ENCODE peak calls at places on chromosomes 1 and 21, in ten cellular contexts. One of them, this sample, is unnamed.

GRCh38 chr1:245086389-245086969 is 68.3 kb upstream of the KIF26B start:
- DNase-seq in uterus: no peak
- DNase-seq in GM23248: peak
- DNase-seq in EL: peak
- DNase-seq in germinal center: no peak
- DNase-seq in activated CD4-positive, alpha-beta T cell treated with anti-CD3 and anti-CD28 coated beads, Interleukin-2, amount 10 ng/mL, durations not matched to agents 24 days and 14 days: no peak
- DNase-seq in neural progenitor cell: no peak
- DNase-seq in AG08395: peak
- DNase-seq in fibroblast of pulmonary artery: peak
- DNase-seq in occipital lobe: no peak
- DNase-seq in this sample: no peak

GRCh38 chr21:42411197-42411869 is 7.6 kb downstream of the UBASH3A start:
- DNase-seq in uterus: no peak
- DNase-seq in GM23248: no peak
- DNase-seq in EL: no peak
- DNase-seq in germinal center: no peak
- DNase-seq in activated CD4-positive, alpha-beta T cell treated with anti-CD3 and anti-CD28 coated beads, Interleukin-2, amount 10 ng/mL, durations not matched to agents 24 days and 14 days: no peak
- DNase-seq in neural progenitor cell: peak
- DNase-seq in AG08395: no peak
- DNase-seq in fibroblast of pulmonary artery: no peak
- DNase-seq in occipital lobe: no peak
- DNase-seq in this sample: peak

GRCh38 chr1:178345238-178345637 is 151.5 kb downstream of the CLEC20A start:
- DNase-seq in uterus: no peak
- DNase-seq in GM23248: no peak
- DNase-seq in EL: no peak
- DNase-seq in germinal center: no peak
- DNase-seq in activated CD4-positive, alpha-beta T cell treated with anti-CD3 and anti-CD28 coated beads, Interleukin-2, amount 10 ng/mL, durations not matched to agents 24 days and 14 days: no peak
- DNase-seq in neural progenitor cell: no peak
- DNase-seq in AG08395: no peak
- DNase-seq in fibroblast of pulmonary artery: no peak
- DNase-seq in occipital lobe: no peak
- DNase-seq in this sample: no peak

GRCh38 chr1:117544509-117545109 is 61.2 kb upstream of the TENT5C start:
- DNase-seq in uterus: no peak
- DNase-seq in GM23248: no peak
- DNase-seq in EL: no peak
- DNase-seq in germinal center: no peak
- DNase-seq in activated CD4-positive, alpha-beta T cell treated with anti-CD3 and anti-CD28 coated beads, Interleukin-2, amount 10 ng/mL, durations not matched to agents 24 days and 14 days: peak
- DNase-seq in neural progenitor cell: peak
- DNase-seq in AG08395: no peak
- DNase-seq in fibroblast of pulmonary artery: no peak
- DNase-seq in occipital lobe: no peak
- DNase-seq in this sample: no peak

GRCh38 chr1:91026777-91027176 is 4.9 kb upstream of the ZNF644 start:
- DNase-seq in uterus: no peak
- DNase-seq in GM23248: peak
- DNase-seq in EL: no peak
- DNase-seq in germinal center: peak
- DNase-seq in activated CD4-positive, alpha-beta T cell treated with anti-CD3 and anti-CD28 coated beads, Interleukin-2, amount 10 ng/mL, durations not matched to agents 24 days and 14 days: no peak
- DNase-seq in neural progenitor cell: no peak
- DNase-seq in AG08395: no peak
- DNase-seq in fibroblast of pulmonary artery: peak
- DNase-seq in occipital lobe: no peak
- DNase-seq in this sample: no peak

GRCh38 chr1:81802601-81803422 is 2.1 kb downstream of the ADGRL2 start:
- DNase-seq in uterus: peak
- DNase-seq in GM23248: peak
- DNase-seq in EL: peak
- DNase-seq in germinal center: no peak
- DNase-seq in activated CD4-positive, alpha-beta T cell treated with anti-CD3 and anti-CD28 coated beads, Interleukin-2, amount 10 ng/mL, durations not matched to agents 24 days and 14 days: peak
- DNase-seq in neural progenitor cell: peak
- DNase-seq in AG08395: peak
- DNase-seq in fibroblast of pulmonary artery: peak
- DNase-seq in occipital lobe: peak
- DNase-seq in this sample: peak

GRCh38 chr1:81484284-81484683 is 316.4 kb upstream of the ADGRL2 start:
- DNase-seq in uterus: no peak
- DNase-seq in GM23248: no peak
- DNase-seq in EL: no peak
- DNase-seq in germinal center: no peak
- DNase-seq in activated CD4-positive, alpha-beta T cell treated with anti-CD3 and anti-CD28 coated beads, Interleukin-2, amount 10 ng/mL, durations not matched to agents 24 days and 14 days: no peak
- DNase-seq in neural progenitor cell: no peak
- DNase-seq in AG08395: no peak
- DNase-seq in fibroblast of pulmonary artery: no peak
- DNase-seq in occipital lobe: no peak
- DNase-seq in this sample: no peak

GRCh38 chr21:44551290-44552015 is at the start of gene KRTAP10-2:
- DNase-seq in uterus: no peak
- DNase-seq in GM23248: no peak
- DNase-seq in EL: no peak
- DNase-seq in germinal center: no peak
- DNase-seq in activated CD4-positive, alpha-beta T cell treated with anti-CD3 and anti-CD28 coated beads, Interleukin-2, amount 10 ng/mL, durations not matched to agents 24 days and 14 days: no peak
- DNase-seq in neural progenitor cell: no peak
- DNase-seq in AG08395: no peak
- DNase-seq in fibroblast of pulmonary artery: no peak
- DNase-seq in occipital lobe: no peak
- DNase-seq in this sample: no peak

GRCh38 chr1:198771562-198772153 is 132.8 kb downstream of the PTPRC start:
- DNase-seq in uterus: no peak
- DNase-seq in GM23248: peak
- DNase-seq in EL: peak
- DNase-seq in germinal center: peak
- DNase-seq in activated CD4-positive, alpha-beta T cell treated with anti-CD3 and anti-CD28 coated beads, Interleukin-2, amount 10 ng/mL, durations not matched to agents 24 days and 14 days: peak
- DNase-seq in neural progenitor cell: peak
- DNase-seq in AG08395: no peak
- DNase-seq in fibroblast of pulmonary artery: peak
- DNase-seq in occipital lobe: no peak
- DNase-seq in this sample: peak

GRCh38 chr1:192476802-192477298 is 98.7 kb upstream of the RGS1 start:
- DNase-seq in uterus: no peak
- DNase-seq in GM23248: peak
- DNase-seq in EL: peak
- DNase-seq in germinal center: no peak
- DNase-seq in activated CD4-positive, alpha-beta T cell treated with anti-CD3 and anti-CD28 coated beads, Interleukin-2, amount 10 ng/mL, durations not matched to agents 24 days and 14 days: no peak
- DNase-seq in neural progenitor cell: no peak
- DNase-seq in AG08395: no peak
- DNase-seq in fibroblast of pulmonary artery: peak
- DNase-seq in occipital lobe: peak
- DNase-seq in this sample: no peak

GRCh38 chr1:220810963-220811362 is 24.2 kb downstream of the MTARC1 start:
- DNase-seq in uterus: no peak
- DNase-seq in GM23248: no peak
- DNase-seq in EL: no peak
- DNase-seq in germinal center: no peak
- DNase-seq in activated CD4-positive, alpha-beta T cell treated with anti-CD3 and anti-CD28 coated beads, Interleukin-2, amount 10 ng/mL, durations not matched to agents 24 days and 14 days: no peak
- DNase-seq in neural progenitor cell: no peak
- DNase-seq in AG08395: no peak
- DNase-seq in fibroblast of pulmonary artery: no peak
- DNase-seq in occipital lobe: no peak
- DNase-seq in this sample: peak

GRCh38 chr1:37922767-37923550 is 23.9 kb downstream of the INPP5B start:
- DNase-seq in uterus: no peak
- DNase-seq in GM23248: no peak
- DNase-seq in EL: no peak
- DNase-seq in germinal center: peak
- DNase-seq in activated CD4-positive, alpha-beta T cell treated with anti-CD3 and anti-CD28 coated beads, Interleukin-2, amount 10 ng/mL, durations not matched to agents 24 days and 14 days: peak
- DNase-seq in neural progenitor cell: no peak
- DNase-seq in AG08395: no peak
- DNase-seq in fibroblast of pulmonary artery: no peak
- DNase-seq in occipital lobe: no peak
- DNase-seq in this sample: no peak

GRCh38 chr1:169483500-169483966 is 2.2 kb downstream of the SLC19A2 start:
- DNase-seq in uterus: no peak
- DNase-seq in GM23248: peak
- DNase-seq in EL: no peak
- DNase-seq in germinal center: no peak
- DNase-seq in activated CD4-positive, alpha-beta T cell treated with anti-CD3 and anti-CD28 coated beads, Interleukin-2, amount 10 ng/mL, durations not matched to agents 24 days and 14 days: no peak
- DNase-seq in neural progenitor cell: no peak
- DNase-seq in AG08395: no peak
- DNase-seq in fibroblast of pulmonary artery: peak
- DNase-seq in occipital lobe: no peak
- DNase-seq in this sample: no peak

GRCh38 chr1:218585565-218586184 is 240.5 kb downstream of the TGFB2 start:
- DNase-seq in uterus: no peak
- DNase-seq in GM23248: peak
- DNase-seq in EL: peak
- DNase-seq in germinal center: no peak
- DNase-seq in activated CD4-positive, alpha-beta T cell treated with anti-CD3 and anti-CD28 coated beads, Interleukin-2, amount 10 ng/mL, durations not matched to agents 24 days and 14 days: no peak
- DNase-seq in neural progenitor cell: peak
- DNase-seq in AG08395: no peak
- DNase-seq in fibroblast of pulmonary artery: peak
- DNase-seq in occipital lobe: no peak
- DNase-seq in this sample: peak

GRCh38 chr1:40622936-40623629 is 42.4 kb downstream of the RIMS3 start:
- DNase-seq in uterus: no peak
- DNase-seq in GM23248: no peak
- DNase-seq in EL: no peak
- DNase-seq in germinal center: no peak
- DNase-seq in activated CD4-positive, alpha-beta T cell treated with anti-CD3 and anti-CD28 coated beads, Interleukin-2, amount 10 ng/mL, durations not matched to agents 24 days and 14 days: no peak
- DNase-seq in neural progenitor cell: no peak
- DNase-seq in AG08395: no peak
- DNase-seq in fibroblast of pulmonary artery: no peak
- DNase-seq in occipital lobe: peak
- DNase-seq in this sample: no peak

GRCh38 chr1:64545118-64545916 is 75.4 kb downstream of the CACHD1 start:
- DNase-seq in uterus: no peak
- DNase-seq in GM23248: peak
- DNase-seq in EL: no peak
- DNase-seq in germinal center: no peak
- DNase-seq in activated CD4-positive, alpha-beta T cell treated with anti-CD3 and anti-CD28 coated beads, Interleukin-2, amount 10 ng/mL, durations not matched to agents 24 days and 14 days: peak
- DNase-seq in neural progenitor cell: no peak
- DNase-seq in AG08395: no peak
- DNase-seq in fibroblast of pulmonary artery: no peak
- DNase-seq in occipital lobe: no peak
- DNase-seq in this sample: no peak

GRCh38 chr1:189567890-189568289 is 909.8 kb downstream of the BRINP3 start:
- DNase-seq in uterus: no peak
- DNase-seq in GM23248: no peak
- DNase-seq in EL: no peak
- DNase-seq in germinal center: no peak
- DNase-seq in activated CD4-positive, alpha-beta T cell treated with anti-CD3 and anti-CD28 coated beads, Interleukin-2, amount 10 ng/mL, durations not matched to agents 24 days and 14 days: no peak
- DNase-seq in neural progenitor cell: no peak
- DNase-seq in AG08395: no peak
- DNase-seq in fibroblast of pulmonary artery: no peak
- DNase-seq in occipital lobe: no peak
- DNase-seq in this sample: no peak

GRCh38 chr1:92291372-92291999 is 7.3 kb downstream of the GLMN start:
- DNase-seq in uterus: no peak
- DNase-seq in GM23248: peak
- DNase-seq in EL: peak
- DNase-seq in germinal center: no peak
- DNase-seq in activated CD4-positive, alpha-beta T cell treated with anti-CD3 and anti-CD28 coated beads, Interleukin-2, amount 10 ng/mL, durations not matched to agents 24 days and 14 days: peak
- DNase-seq in neural progenitor cell: peak
- DNase-seq in AG08395: peak
- DNase-seq in fibroblast of pulmonary artery: peak
- DNase-seq in occipital lobe: no peak
- DNase-seq in this sample: peak

GRCh38 chr21:46161800-46162592 is 6.6 kb upstream of the FTCD start:
- DNase-seq in uterus: no peak
- DNase-seq in GM23248: no peak
- DNase-seq in EL: no peak
- DNase-seq in germinal center: no peak
- DNase-seq in activated CD4-positive, alpha-beta T cell treated with anti-CD3 and anti-CD28 coated beads, Interleukin-2, amount 10 ng/mL, durations not matched to agents 24 days and 14 days: no peak
- DNase-seq in neural progenitor cell: peak
- DNase-seq in AG08395: no peak
- DNase-seq in fibroblast of pulmonary artery: no peak
- DNase-seq in occipital lobe: no peak
- DNase-seq in this sample: no peak

This sample was measured in mesendoderm.